ENCODE peak calls at places on chromosomes 2 and 18, in nine cellular contexts. D, K, L, O, B, E, T, M and G are unnamed samples.

GRCh38 chr18:388198-388597 is 112.3 kb downstream of the COLEC12 start:
- DNase-seq in D (no peak), B (no peak), T (no peak), E (no peak), O (no peak), K (no peak), L (no peak), M (no peak), G (no peak)

GRCh38 chr2:15936277-15937104 is 3.9 kb upstream of the MYCN start:
- DNase-seq in K (no peak), L (no peak), B (no peak), O (no peak), E (peak), T (no peak), M (no peak), D (no peak), G (no peak)

GRCh38 chr18:31102020-31102684 is at the start of gene DSC2:
- DNase-seq in O (no peak), T (no peak), K (peak), E (peak), B (peak), M (peak), L (no peak), D (no peak), G (peak)

GRCh38 chr2:168962636-168963035 is 61.5 kb downstream of the G6PC2 start:
- DNase-seq in O (no peak), K (no peak), M (no peak), B (no peak), E (no peak), L (no peak), T (peak), D (no peak), G (no peak)

GRCh38 chr18:73544618-73545017 is 603.0 kb downstream of the FBXO15 start:
- DNase-seq in E (no peak), M (no peak), O (no peak), T (peak), B (no peak), K (no peak), D (no peak), L (no peak), G (no peak)

GRCh38 chr2:165902929-165903328 is 50.6 kb downstream of the TTC21B start:
- DNase-seq in B (no peak), E (no peak), M (no peak), T (peak), L (no peak), D (no peak), O (peak), K (no peak), G (no peak)

GRCh38 chr2:73895473-73895872 is 2.7 kb downstream of the ACTG2 start:
- DNase-seq in E (no peak), T (no peak), B (no peak), L (no peak), M (no peak), O (no peak), D (no peak), K (no peak), G (no peak)

GRCh38 chr18:48345596-48345995 is 63.6 kb downstream of the ZBTB7C start:
- DNase-seq in M (no peak), K (no peak), T (peak), D (no peak), E (peak), O (no peak), L (no peak), B (peak), G (no peak)

GRCh38 chr2:45616663-45617411 is 5.8 kb upstream of the SRBD1 start:
- DNase-seq in L (no peak), T (peak), E (no peak), O (no peak), K (no peak), D (no peak), M (no peak), B (peak), G (peak)